ENCODE peak calls at places on chromosomes 2 and 18, in nine cellular contexts. One of them, this sample, is unnamed.
A peak's percentile ranks its signal among the peaks of the same experiment; 100 is the strongest.

GRCh38 chr2:231058761-231059550 is 2.3 kb downstream of the PSMD1 start:
- DNase-seq in uterus: no peak
- DNase-seq in esophagus squamous epithelium: no peak
- DNase-seq in breast epithelium: no peak
- DNase-seq in adrenal gland: no peak
- DNase-seq in right lobe of liver: no peak
- DNase-seq in GM12878: no peak
- DNase-seq in heart left ventricle: no peak
- DNase-seq in body of pancreas: no peak
- DNase-seq in this sample: no peak

GRCh38 chr2:156489750-156490466 is 53.7 kb downstream of the GPD2 start:
- DNase-seq in uterus: no peak
- DNase-seq in esophagus squamous epithelium: no peak
- DNase-seq in breast epithelium: no peak
- DNase-seq in adrenal gland: no peak
- DNase-seq in right lobe of liver: no peak
- DNase-seq in GM12878: no peak
- DNase-seq in heart left ventricle: no peak
- DNase-seq in body of pancreas: no peak
- DNase-seq in this sample: no peak

GRCh38 chr2:114714316-114714715 is 271.9 kb downstream of the DPP10 start:
- DNase-seq in uterus: no peak
- DNase-seq in esophagus squamous epithelium: no peak
- DNase-seq in breast epithelium: no peak
- DNase-seq in adrenal gland: no peak
- DNase-seq in right lobe of liver: no peak
- DNase-seq in GM12878: no peak
- DNase-seq in heart left ventricle: no peak
- DNase-seq in body of pancreas: no peak
- DNase-seq in this sample: no peak

GRCh38 chr18:78123926-78124797 is 855.5 kb upstream of the SALL3 start:
- DNase-seq in uterus: no peak
- DNase-seq in esophagus squamous epithelium: no peak
- DNase-seq in breast epithelium: no peak
- DNase-seq in adrenal gland: no peak
- DNase-seq in right lobe of liver: no peak
- DNase-seq in GM12878: no peak
- DNase-seq in heart left ventricle: no peak
- DNase-seq in body of pancreas: no peak
- DNase-seq in this sample: no peak

GRCh38 chr2:111119847-111120252 is 864 bp upstream of the BCL2L11 start:
- DNase-seq in uterus: no peak
- DNase-seq in esophagus squamous epithelium: no peak
- DNase-seq in breast epithelium: no peak
- DNase-seq in adrenal gland: no peak
- DNase-seq in right lobe of liver: no peak
- DNase-seq in GM12878: no peak
- DNase-seq in heart left ventricle: no peak
- DNase-seq in body of pancreas: no peak
- DNase-seq in this sample: no peak

GRCh38 chr2:239184968-239185903 is 215.6 kb downstream of the HDAC4 start:
- DNase-seq in uterus: peak; percentile 8
- DNase-seq in esophagus squamous epithelium: no peak
- DNase-seq in breast epithelium: no peak
- DNase-seq in adrenal gland: peak; percentile 9
- DNase-seq in right lobe of liver: peak; percentile 36
- DNase-seq in GM12878: no peak
- DNase-seq in heart left ventricle: peak; percentile 15
- DNase-seq in body of pancreas: peak; percentile 5
- DNase-seq in this sample: no peak

GRCh38 chr2:128360711-128361110 is 42.0 kb upstream of the HS6ST1 start:
- DNase-seq in uterus: no peak
- DNase-seq in esophagus squamous epithelium: no peak
- DNase-seq in breast epithelium: no peak
- DNase-seq in adrenal gland: no peak
- DNase-seq in right lobe of liver: no peak
- DNase-seq in GM12878: no peak
- DNase-seq in heart left ventricle: no peak
- DNase-seq in body of pancreas: no peak
- DNase-seq in this sample: no peak

GRCh38 chr18:2114289-2114688 is 457.0 kb downstream of the METTL4 start:
- DNase-seq in uterus: no peak
- DNase-seq in esophagus squamous epithelium: no peak
- DNase-seq in breast epithelium: no peak
- DNase-seq in adrenal gland: no peak
- DNase-seq in right lobe of liver: no peak
- DNase-seq in GM12878: no peak
- DNase-seq in heart left ventricle: no peak
- DNase-seq in body of pancreas: no peak
- DNase-seq in this sample: no peak

GRCh38 chr2:64454316-64455030 is 511 bp downstream of the LGALSL start:
- DNase-seq in uterus: peak; percentile 54
- DNase-seq in esophagus squamous epithelium: no peak
- DNase-seq in breast epithelium: peak; percentile 35
- DNase-seq in adrenal gland: peak; percentile 64
- DNase-seq in right lobe of liver: peak; percentile 79
- DNase-seq in GM12878: no peak
- DNase-seq in heart left ventricle: peak; percentile 74
- DNase-seq in body of pancreas: peak; percentile 65
- DNase-seq in this sample: peak; percentile 63

GRCh38 chr2:37793004-37793403 is 121.6 kb upstream of the CDC42EP3 start:
- DNase-seq in uterus: no peak
- DNase-seq in esophagus squamous epithelium: no peak
- DNase-seq in breast epithelium: no peak
- DNase-seq in adrenal gland: no peak
- DNase-seq in right lobe of liver: no peak
- DNase-seq in GM12878: no peak
- DNase-seq in heart left ventricle: no peak
- DNase-seq in body of pancreas: no peak
- DNase-seq in this sample: no peak

GRCh38 chr2:3605013-3605961 is 10.4 kb downstream of the COLEC11 start:
- DNase-seq in uterus: no peak
- DNase-seq in esophagus squamous epithelium: no peak
- DNase-seq in breast epithelium: peak; percentile 30
- DNase-seq in adrenal gland: peak; percentile 89
- DNase-seq in right lobe of liver: no peak
- DNase-seq in GM12878: no peak
- DNase-seq in heart left ventricle: no peak
- DNase-seq in body of pancreas: no peak
- DNase-seq in this sample: no peak

GRCh38 chr2:26529406-26530070 is 51.6 kb upstream of the OTOF start:
- DNase-seq in uterus: no peak
- DNase-seq in esophagus squamous epithelium: no peak
- DNase-seq in breast epithelium: no peak
- DNase-seq in adrenal gland: no peak
- DNase-seq in right lobe of liver: peak; percentile 28
- DNase-seq in GM12878: no peak
- DNase-seq in heart left ventricle: no peak
- DNase-seq in body of pancreas: no peak
- DNase-seq in this sample: no peak

GRCh38 chr2:85681354-85681728 is 12.8 kb upstream of the GNLY start:
- DNase-seq in uterus: peak; percentile 44
- DNase-seq in esophagus squamous epithelium: no peak
- DNase-seq in breast epithelium: no peak
- DNase-seq in adrenal gland: no peak
- DNase-seq in right lobe of liver: peak; percentile 64
- DNase-seq in GM12878: no peak
- DNase-seq in heart left ventricle: no peak
- DNase-seq in body of pancreas: no peak
- DNase-seq in this sample: no peak

GRCh38 chr18:12749136-12749535 is 46.3 kb downstream of the PSMG2 start:
- DNase-seq in uterus: no peak
- DNase-seq in esophagus squamous epithelium: no peak
- DNase-seq in breast epithelium: no peak
- DNase-seq in adrenal gland: no peak
- DNase-seq in right lobe of liver: no peak
- DNase-seq in GM12878: no peak
- DNase-seq in heart left ventricle: no peak
- DNase-seq in body of pancreas: no peak
- DNase-seq in this sample: no peak

GRCh38 chr2:177275041-177275440 is 10.5 kb upstream of the NFE2L2 start:
- DNase-seq in uterus: no peak
- DNase-seq in esophagus squamous epithelium: no peak
- DNase-seq in breast epithelium: no peak
- DNase-seq in adrenal gland: no peak
- DNase-seq in right lobe of liver: no peak
- DNase-seq in GM12878: no peak
- DNase-seq in heart left ventricle: no peak
- DNase-seq in body of pancreas: no peak
- DNase-seq in this sample: peak; percentile 25
- TF ChIP-seq POLR2A in uterus: no peak
- TF ChIP-seq POLR2A in esophagus squamous epithelium: no peak
- TF ChIP-seq POLR2A in breast epithelium: no peak
- TF ChIP-seq POLR2A in adrenal gland: no peak
- TF ChIP-seq POLR2A in right lobe of liver: no peak
- TF ChIP-seq POLR2A in GM12878: no peak
- TF ChIP-seq POLR2A in heart left ventricle: no peak
- TF ChIP-seq POLR2A in body of pancreas: no peak
- TF ChIP-seq POLR2A in this sample: no peak

GRCh38 chr2:96185516-96185915 is 23.1 kb downstream of the STARD7 start:
- DNase-seq in uterus: no peak
- DNase-seq in esophagus squamous epithelium: no peak
- DNase-seq in breast epithelium: no peak
- DNase-seq in adrenal gland: no peak
- DNase-seq in right lobe of liver: no peak
- DNase-seq in GM12878: no peak
- DNase-seq in heart left ventricle: no peak
- DNase-seq in body of pancreas: no peak
- DNase-seq in this sample: no peak
- H3K36me3 ChIP-seq in uterus: no peaks in the 10 kb centered on the region
- H3K36me3 ChIP-seq in esophagus squamous epithelium: peaks cover 7% of the 10 kb centered on the region
- H3K36me3 ChIP-seq in breast epithelium: no peaks in the 10 kb centered on the region
- H3K36me3 ChIP-seq in adrenal gland: peaks cover 62% of the 10 kb centered on the region
- H3K36me3 ChIP-seq in right lobe of liver: peaks cover 7% of the 10 kb centered on the region
- H3K36me3 ChIP-seq in GM12878: peaks cover 32% of the 10 kb centered on the region
- H3K36me3 ChIP-seq in heart left ventricle: no peaks in the 10 kb centered on the region
- H3K36me3 ChIP-seq in body of pancreas: peaks cover 15% of the 10 kb centered on the region
- H3K36me3 ChIP-seq in this sample: peaks cover 12% of the 10 kb centered on the region

DNA sequence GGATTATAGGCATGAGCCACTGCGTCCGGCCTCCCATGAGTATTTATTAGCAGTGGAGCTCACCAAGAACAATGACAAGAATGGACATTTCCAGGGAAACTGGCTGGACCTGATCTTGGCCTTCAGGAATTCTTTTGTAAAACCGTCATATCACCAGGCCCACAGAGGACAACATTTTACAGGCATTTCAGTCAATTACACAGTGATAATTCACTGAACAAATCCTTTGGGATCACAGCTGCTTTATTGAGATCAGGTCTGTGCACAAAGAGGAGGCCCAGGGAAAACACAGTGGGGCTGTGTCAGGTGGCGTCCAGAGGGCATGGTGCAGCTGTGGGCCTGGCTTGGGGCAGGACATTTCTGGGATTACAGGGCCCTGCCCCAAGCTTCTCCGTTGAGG is 30.1 kb upstream of the GTF2A1L start:
- DNase-seq in uterus: no peak
- DNase-seq in esophagus squamous epithelium: no peak
- DNase-seq in breast epithelium: no peak
- DNase-seq in adrenal gland: no peak
- DNase-seq in right lobe of liver: no peak
- DNase-seq in GM12878: no peak
- DNase-seq in heart left ventricle: no peak
- DNase-seq in body of pancreas: no peak
- DNase-seq in this sample: no peak
- H3K4me1 ChIP-seq in uterus: no peaks in the 10 kb centered on the region
- H3K4me1 ChIP-seq in esophagus squamous epithelium: no peaks in the 10 kb centered on the region
- H3K4me1 ChIP-seq in breast epithelium: no peaks in the 10 kb centered on the region
- H3K4me1 ChIP-seq in adrenal gland: no peaks in the 10 kb centered on the region
- H3K4me1 ChIP-seq in right lobe of liver: no peaks in the 10 kb centered on the region
- H3K4me1 ChIP-seq in GM12878: no peaks in the 10 kb centered on the region
- H3K4me1 ChIP-seq in heart left ventricle: no peaks in the 10 kb centered on the region
- H3K4me1 ChIP-seq in body of pancreas: no peaks in the 10 kb centered on the region
- H3K4me1 ChIP-seq in this sample: no peaks in the 10 kb centered on the region

GRCh38 chr2:10120158-10120937 is 2.2 kb upstream of the RRM2 start:
- DNase-seq in uterus: peak; percentile 89
- DNase-seq in esophagus squamous epithelium: peak; percentile 80
- DNase-seq in breast epithelium: peak; percentile 93
- DNase-seq in adrenal gland: peak; percentile 94
- DNase-seq in right lobe of liver: peak; percentile 99
- DNase-seq in GM12878: peak; percentile 83
- DNase-seq in heart left ventricle: peak; percentile 94
- DNase-seq in body of pancreas: peak; percentile 97
- DNase-seq in this sample: peak; percentile 92
- TF ChIP-seq POLR2A in uterus: peak; percentile 25
- TF ChIP-seq POLR2A in esophagus squamous epithelium: no peak
- TF ChIP-seq POLR2A in breast epithelium: no peak
- TF ChIP-seq POLR2A in adrenal gland: no peak
- TF ChIP-seq POLR2A in right lobe of liver: peak; percentile 80
- TF ChIP-seq POLR2A in GM12878: peak; percentile 90
- TF ChIP-seq POLR2A in heart left ventricle: peak; percentile 62
- TF ChIP-seq POLR2A in body of pancreas: peak; percentile 34
- TF ChIP-seq POLR2A in this sample: peak; percentile 55